ENCODE peak calls at places on chromosomes 3 and 15, in ten cellular contexts. H is tibial nerve, J is stomach, A is body of pancreas, Q is HepG2, I is breast epithelium, V is K562, O is A549, E is transverse colon, L is GM12878. M is an unnamed sample.

GRCh38 chr3:123883656-123884257 is 375 bp downstream of the MYLK start:
- DNase-seq in O (peak), I (peak), V (no peak), H (no peak), A (peak), Q (no peak), E (peak), J (no peak), L (no peak), M (no peak)

GRCh38 chr3:187811580-187812250 is 66.4 kb upstream of the BCL6 start:
- DNase-seq in E (no peak), H (no peak), L (no peak), Q (no peak), J (no peak), A (no peak), I (no peak), O (peak), V (no peak), M (no peak)

GRCh38 chr3:172746476-172746875 is 4.0 kb upstream of the ECT2 start:
- DNase-seq in H (no peak), Q (no peak), O (no peak), I (no peak), J (no peak), E (no peak), A (no peak), L (no peak), V (no peak), M (no peak)

GRCh38 chr3:53255360-53255774 is 455 bp downstream of the TKT start:
- DNase-seq in I (no peak), O (no peak), E (peak), J (peak), V (no peak), H (no peak), L (no peak), A (peak), Q (no peak), M (no peak)

GRCh38 chr15:46365612-46366011 is 730.8 kb downstream of the SQOR start:
- DNase-seq in Q (no peak), I (no peak), V (no peak), O (no peak), A (peak), L (no peak), J (no peak), H (no peak), E (no peak), M (peak)

GRCh38 chr3:65829228-65829627 is 209.5 kb downstream of the MAGI1 start:
- DNase-seq in L (no peak), H (no peak), V (no peak), Q (no peak), E (no peak), O (no peak), I (no peak), J (no peak), A (no peak), M (no peak)

GRCh38 chr15:95129589-95129988 is 898.2 kb downstream of the MCTP2 start:
- DNase-seq in Q (no peak), L (no peak), I (no peak), H (no peak), O (no peak), E (peak), A (peak), V (no peak), J (no peak), M (no peak)

GRCh38 chr3:45509038-45509767 is 85.3 kb upstream of the LIMD1 start:
- DNase-seq in O (peak), H (no peak), V (no peak), E (no peak), J (no peak), I (no peak), Q (no peak), L (no peak), A (no peak), M (no peak)

GRCh38 chr15:48681274-48681840 is 35.8 kb upstream of the FBN1 start:
- DNase-seq in Q (no peak), E (no peak), H (no peak), L (no peak), J (no peak), A (no peak), O (no peak), V (no peak), I (no peak), M (no peak)

GRCh38 chr15:67109141-67110034 is 44.0 kb downstream of the SMAD3 start:
- DNase-seq in I (no peak), O (peak), Q (peak), A (peak), L (no peak), V (no peak), H (peak), J (no peak), E (peak), M (no peak)

GRCh38 chr15:78364233-78364632 is 24.1 kb downstream of the CRABP1 start:
- DNase-seq in I (no peak), V (no peak), A (no peak), O (no peak), Q (no peak), J (no peak), L (no peak), H (no peak), E (no peak), M (peak)

GRCh38 chr15:32643907-32644445 is 2.5 kb downstream of the SCG5 start:
- DNase-seq in H (no peak), O (no peak), J (no peak), I (no peak), E (no peak), A (no peak), L (no peak), V (no peak), Q (no peak), M (no peak)

GRCh38 chr3:57752307-57752706 is 3.8 kb upstream of the SLMAP start:
- DNase-seq in L (no peak), J (no peak), Q (no peak), V (no peak), E (peak), H (no peak), O (peak), I (peak), A (no peak), M (no peak)

GRCh38 chr3:13575459-13576061 is 26.6 kb downstream of the FBLN2 start:
- DNase-seq in L (no peak), V (peak), Q (no peak), I (no peak), H (no peak), E (no peak), J (no peak), O (no peak), A (no peak), M (peak)

GRCh38 chr3:119184808-119185690 is 11.7 kb downstream of the UPK1B start:
- DNase-seq in J (no peak), Q (peak), L (no peak), O (peak), I (no peak), A (no peak), H (no peak), V (no peak), E (no peak), M (no peak)

GRCh38 chr15:42084465-42085235 is 9.7 kb downstream of the PLA2G4D start:
- DNase-seq in O (peak), E (peak), V (peak), J (peak), A (peak), Q (peak), I (peak), L (no peak), H (peak), M (no peak)

GRCh38 chr3:33377931-33378330 is 62.3 kb downstream of the UBP1 start:
- DNase-seq in L (no peak), H (no peak), A (no peak), O (peak), J (no peak), I (no peak), V (no peak), E (no peak), Q (no peak), M (no peak)

GRCh38 chr3:62558549-62559112 is 185.3 kb upstream of the FEZF2 start:
- DNase-seq in E (no peak), A (peak), L (no peak), Q (peak), O (peak), J (no peak), H (no peak), I (no peak), V (peak), M (no peak)

GRCh38 chr3:129768728-129769127 is 124.8 kb downstream of the TMCC1 start:
- DNase-seq in Q (no peak), J (no peak), L (no peak), H (no peak), O (no peak), I (no peak), A (no peak), E (no peak), V (peak), M (no peak)

GRCh38 chr15:58299311-58299850 is 132.4 kb upstream of the LIPC start:
- DNase-seq in H (no peak), V (no peak), A (no peak), L (peak), O (no peak), Q (no peak), E (no peak), J (no peak), I (no peak), M (no peak)

GRCh38 chr3:128273116-128273840 is 120.0 kb downstream of the EEFSEC start:
- DNase-seq in L (no peak), J (no peak), Q (no peak), E (no peak), I (no peak), O (no peak), V (no peak), H (no peak), A (no peak), M (no peak)

GRCh38 chr3:18559323-18559972 is 134.3 kb upstream of the SATB1 start:
- DNase-seq in E (peak), H (no peak), V (peak), I (no peak), Q (peak), L (no peak), J (peak), O (peak), A (peak), M (no peak)

GRCh38 chr3:74546426-74546825 is 68.0 kb downstream of the CNTN3 start:
- DNase-seq in J (peak), E (no peak), A (peak), V (no peak), O (no peak), L (no peak), H (no peak), Q (no peak), I (no peak), M (no peak)

GRCh38 chr3:43259626-43260025 is 26.7 kb upstream of the SNRK start:
- DNase-seq in L (no peak), H (no peak), A (no peak), V (no peak), E (no peak), I (no peak), J (no peak), Q (no peak), O (no peak), M (no peak)

GRCh38 chr3:151047636-151048035 is 37.8 kb upstream of the MED12L start:
- DNase-seq in A (no peak), Q (no peak), H (no peak), E (no peak), O (peak), V (peak), I (no peak), L (no peak), J (no peak), M (no peak)

GRCh38 chr3:10688126-10688525 is 127.9 kb upstream of the SLC6A11 start:
- DNase-seq in A (no peak), L (no peak), I (no peak), H (no peak), O (no peak), V (no peak), E (no peak), J (no peak), Q (no peak), M (no peak)

GRCh38 chr3:106119691-106120090 is 250.9 kb upstream of the CBLB start:
- DNase-seq in V (no peak), J (no peak), L (no peak), I (no peak), O (peak), Q (no peak), E (no peak), A (no peak), H (no peak), M (no peak)

GRCh38 chr15:99955181-99955525 is 221.9 kb upstream of the LYSMD4 start:
- DNase-seq in L (no peak), E (no peak), H (no peak), V (no peak), I (peak), Q (no peak), J (no peak), O (no peak), A (no peak), M (peak)

GRCh38 chr15:85897818-85898717 is 103.3 kb upstream of the KLHL25 start:
- DNase-seq in A (no peak), E (no peak), I (no peak), O (no peak), H (no peak), J (no peak), L (no peak), Q (no peak), V (no peak), M (no peak)

DNA sequence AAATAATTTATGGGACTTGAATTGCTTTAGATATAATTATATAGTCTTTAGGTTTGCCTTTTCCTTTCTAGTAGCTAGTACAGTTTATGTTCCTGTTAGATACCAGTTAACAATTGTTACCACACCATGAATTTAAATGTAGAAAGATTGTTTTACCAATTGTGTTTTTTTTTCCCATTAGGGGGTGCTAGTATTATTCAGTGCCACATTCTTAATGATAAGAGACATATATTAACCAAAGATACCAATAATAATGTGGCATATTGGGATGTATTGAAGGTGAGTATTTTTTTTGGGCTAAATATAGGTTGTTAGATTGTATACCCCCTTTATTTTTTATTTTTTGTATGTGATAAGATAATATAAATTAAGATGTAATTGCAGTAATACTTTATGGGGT is 27.7 kb downstream of the WDR48 start:
- DNase-seq in V (no peak), Q (no peak), L (no peak), A (no peak), I (no peak), O (no peak), H (no peak), J (no peak), E (no peak), M (no peak)
- TF ChIP-seq CTCF in V (no peak), Q (no peak), L (no peak), A (no peak), I (no peak), O (peak), H (no peak), J (no peak), E (no peak), M (no peak)

GRCh38 chr15:88469321-88469720 is 1.8 kb downstream of the MRPS11 start:
- DNase-seq in H (no peak), A (no peak), J (no peak), L (no peak), O (no peak), Q (no peak), E (no peak), V (no peak), I (no peak), M (no peak)

GRCh38 chr15:88467073-88467934 is at the start of the genes MRPL46 and MRPS11:
- DNase-seq in Q (peak), L (peak), V (peak), H (peak), A (peak), E (peak), J (peak), O (peak), I (peak), M (peak)

GRCh38 chr15:88467935-88468528 is 524 bp downstream of the MRPS11 start:
- DNase-seq in A (no peak), H (no peak), J (no peak), L (no peak), E (no peak), V (peak), I (no peak), O (peak), Q (no peak), M (peak)

GRCh38 chr15:88463870-88464532 is 3.2 kb downstream of the MRPL46 start:
- DNase-seq in O (no peak), E (no peak), H (no peak), J (no peak), L (no peak), I (no peak), V (no peak), Q (peak), A (no peak), M (no peak)

GRCh38 chr15:88465633-88466219 is 1.5 kb downstream of the MRPL46 start:
- DNase-seq in A (no peak), I (no peak), Q (peak), J (no peak), L (no peak), H (no peak), E (no peak), V (peak), O (peak), M (peak)
- H3K4me3 ChIP-seq in A (no peak), I (no peak), Q (peak), J (peak), L (no peak), H (no peak), E (no peak), V (peak), O (peak), M (no peak)

GRCh38 chr3:48661501-48662139 is 1.1 kb downstream of the CELSR3 start:
- DNase-seq in E (peak), O (peak), V (peak), J (peak), H (peak), Q (peak), A (peak), L (no peak), I (no peak), M (peak)
- TF ChIP-seq POLR2A in E (no peak), O (no peak), V (no peak), J (no peak), H (no peak), Q (peak), A (no peak), L (no peak), I (no peak), M (no peak)

DNA sequence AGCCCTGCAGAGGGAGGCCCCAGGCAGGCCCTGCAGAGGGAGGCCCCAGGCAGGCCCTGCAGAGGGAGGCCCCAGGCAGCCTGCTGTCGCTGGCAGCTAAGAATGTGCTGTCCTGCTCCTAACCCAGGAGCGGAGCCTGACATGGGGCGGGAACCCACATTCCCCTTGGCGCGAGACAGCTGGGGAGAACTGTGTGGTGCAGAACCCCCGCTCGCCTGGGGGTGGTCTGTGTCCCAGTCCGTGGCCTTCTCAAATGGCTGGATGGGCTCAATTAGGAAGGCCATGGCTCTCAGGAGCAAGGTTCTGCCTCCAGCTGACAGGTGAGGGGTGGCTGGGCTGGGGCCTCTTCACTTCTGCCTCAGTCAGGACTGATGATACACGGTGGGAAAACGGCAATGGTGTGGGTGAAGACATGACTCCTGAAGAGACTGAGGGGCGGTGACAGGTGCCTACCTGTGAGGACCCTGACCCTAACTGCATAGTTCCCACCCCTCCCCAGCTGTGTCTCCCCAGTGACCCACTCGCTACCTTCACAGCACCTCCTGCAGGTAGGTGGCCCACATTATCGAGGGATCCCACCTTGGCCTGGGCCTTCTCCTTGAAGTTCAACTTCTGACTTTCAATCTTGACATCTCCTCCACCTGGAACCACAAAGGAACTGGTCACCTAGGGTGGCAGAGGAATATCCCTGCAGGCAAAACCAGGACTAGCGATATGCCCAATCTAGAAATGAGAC is 52.0 kb downstream of the DHX30 start:
- DNase-seq in H (no peak), Q (no peak), E (no peak), A (no peak), O (no peak), J (no peak), L (no peak), I (no peak), V (no peak), M (no peak)
- TF ChIP-seq CTCF in H (no peak), Q (no peak), E (no peak), A (no peak), O (no peak), J (no peak), L (no peak), I (no peak), V (peak), M (no peak)

GRCh38 chr15:22262613-22263020 is 182.3 kb downstream of the OR4M2 start:
- DNase-seq in V (no peak), A (no peak), H (no peak), L (no peak), I (no peak), J (no peak), E (peak), O (peak), Q (no peak), M (peak)

GRCh38 chr15:22267761-22268160 is 187.4 kb downstream of the OR4M2 start:
- DNase-seq in E (no peak), O (no peak), J (no peak), H (no peak), V (no peak), Q (no peak), A (no peak), L (no peak), I (peak), M (no peak)

GRCh38 chr15:22265961-22266360 is 185.6 kb downstream of the OR4M2 start:
- DNase-seq in H (no peak), E (no peak), A (no peak), J (no peak), V (no peak), I (no peak), Q (no peak), L (no peak), O (no peak), M (no peak)

GRCh38 chr15:22263738-22264137 is 183.4 kb downstream of the OR4M2 start:
- DNase-seq in I (no peak), E (no peak), Q (no peak), A (no peak), H (no peak), V (no peak), L (no peak), O (no peak), J (no peak), M (no peak)

DNA sequence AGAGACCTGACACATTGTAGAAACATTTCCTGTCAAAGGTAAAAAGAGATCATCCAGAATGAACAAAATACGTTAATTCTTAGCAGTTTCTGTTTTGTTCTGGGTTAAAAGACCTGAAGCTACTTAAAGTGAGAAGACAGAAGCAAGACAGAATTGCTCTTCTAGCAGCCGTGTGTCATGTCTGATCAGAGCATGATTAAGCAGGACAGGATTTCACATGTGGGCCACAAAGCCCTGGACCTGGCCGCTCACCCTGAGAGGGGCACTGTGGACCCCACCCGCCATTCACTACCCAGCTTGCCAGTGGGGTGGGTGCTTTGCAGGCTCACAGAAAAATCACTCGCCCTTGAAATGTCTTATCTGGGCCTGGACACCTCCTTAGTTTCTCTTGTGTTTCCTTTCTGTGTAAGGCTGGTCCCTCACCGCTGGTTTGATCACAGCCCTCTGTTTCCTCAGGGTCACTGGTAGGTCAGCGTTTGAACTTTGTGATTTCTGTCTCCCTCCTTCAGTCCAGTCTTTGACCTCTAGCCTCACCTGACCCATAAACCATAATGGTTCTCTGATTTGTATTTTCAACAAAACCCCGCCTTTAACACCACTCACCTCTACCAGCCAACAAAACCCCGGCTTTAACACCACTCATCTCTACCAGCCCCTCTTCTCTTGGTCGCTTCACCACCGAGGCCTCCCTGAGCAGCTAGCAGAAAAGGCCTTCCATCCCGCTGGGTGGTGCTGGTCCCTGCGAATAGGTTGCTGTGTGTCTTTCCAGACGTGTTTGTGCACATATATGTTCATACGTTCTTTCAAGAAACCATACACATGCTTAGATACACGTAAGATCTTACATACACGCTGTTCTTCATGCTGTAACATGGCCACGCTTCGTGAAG is 185.0 kb downstream of the OR4M2 start:
- DNase-seq in Q (no peak), I (no peak), E (no peak), A (no peak), L (no peak), O (no peak), J (no peak), H (no peak), V (no peak), M (peak)
- H3K4me3 ChIP-seq in Q (no peak), I (no peak), E (no peak), A (no peak), L (no peak), O (no peak), J (no peak), H (no peak), V (no peak), M (no peak)

GRCh38 chr3:132332082-132332964 is 15.1 kb downstream of the ACP3 start:
- DNase-seq in L (no peak), O (no peak), V (no peak), A (no peak), Q (no peak), I (no peak), E (no peak), J (no peak), H (no peak), M (no peak)
- TF ChIP-seq POLR2A in L (no peak), O (no peak), V (no peak), A (no peak), Q (no peak), I (no peak), E (no peak), J (no peak), H (no peak), M (no peak)